ENCODE peak calls at places on chromosomes 12 and 14, in nine cellular contexts. One of them, this sample, is unnamed.

GRCh38 chr12:24020391-24021163 is 71.1 kb upstream of the SOX5 start:
- DNase-seq in Jurkat, Clone E6-1: no peak
- DNase-seq in T follicular helper cell: no peak
- DNase-seq in CD8-positive, alpha-beta memory T cell: no peak
- DNase-seq in colonic mucosa: no peak
- DNase-seq in GM04503: no peak
- DNase-seq in NCI-H2081: no peak
- DNase-seq in NCI-H1105: no peak
- DNase-seq in activated CD4-positive, CD25-positive, alpha-beta regulatory T cell: no peak
- DNase-seq in this sample: no peak

GRCh38 chr12:1093166-1093751 is 102.2 kb downstream of the ERC1 start:
- DNase-seq in T follicular helper cell: peak
- DNase-seq in Jurkat, Clone E6-1: peak
- DNase-seq in colonic mucosa: peak
- DNase-seq in GM04503: no peak
- DNase-seq in NCI-H2081: peak
- DNase-seq in activated CD4-positive, CD25-positive, alpha-beta regulatory T cell: no peak
- DNase-seq in CD8-positive, alpha-beta memory T cell: no peak
- DNase-seq in NCI-H1105: peak
- DNase-seq in this sample: peak

GRCh38 chr12:124776126-124776513 is 87.5 kb downstream of the SCARB1 start:
- DNase-seq in CD8-positive, alpha-beta memory T cell: no peak
- DNase-seq in NCI-H1105: no peak
- DNase-seq in colonic mucosa: no peak
- DNase-seq in activated CD4-positive, CD25-positive, alpha-beta regulatory T cell: no peak
- DNase-seq in GM04503: no peak
- DNase-seq in Jurkat, Clone E6-1: no peak
- DNase-seq in T follicular helper cell: no peak
- DNase-seq in NCI-H2081: no peak
- DNase-seq in this sample: no peak

GRCh38 chr12:27422697-27423096 is 23.8 kb upstream of the SMCO2 start:
- DNase-seq in Jurkat, Clone E6-1: no peak
- DNase-seq in colonic mucosa: no peak
- DNase-seq in T follicular helper cell: no peak
- DNase-seq in activated CD4-positive, CD25-positive, alpha-beta regulatory T cell: no peak
- DNase-seq in NCI-H1105: no peak
- DNase-seq in CD8-positive, alpha-beta memory T cell: no peak
- DNase-seq in GM04503: no peak
- DNase-seq in NCI-H2081: no peak
- DNase-seq in this sample: no peak

GRCh38 chr12:75938189-75938588 is 93.4 kb downstream of the PHLDA1 start:
- DNase-seq in Jurkat, Clone E6-1: no peak
- DNase-seq in NCI-H1105: no peak
- DNase-seq in activated CD4-positive, CD25-positive, alpha-beta regulatory T cell: no peak
- DNase-seq in GM04503: no peak
- DNase-seq in NCI-H2081: no peak
- DNase-seq in CD8-positive, alpha-beta memory T cell: no peak
- DNase-seq in T follicular helper cell: no peak
- DNase-seq in colonic mucosa: no peak
- DNase-seq in this sample: no peak

GRCh38 chr12:130987151-130987931 is 33.6 kb downstream of the ADGRD1 start:
- DNase-seq in activated CD4-positive, CD25-positive, alpha-beta regulatory T cell: no peak
- DNase-seq in NCI-H2081: no peak
- DNase-seq in T follicular helper cell: no peak
- DNase-seq in GM04503: no peak
- DNase-seq in colonic mucosa: no peak
- DNase-seq in CD8-positive, alpha-beta memory T cell: peak
- DNase-seq in Jurkat, Clone E6-1: no peak
- DNase-seq in NCI-H1105: no peak
- DNase-seq in this sample: no peak

GRCh38 chr12:132083731-132084641 is 60.1 kb downstream of the DDX51 start:
- DNase-seq in Jurkat, Clone E6-1: peak
- DNase-seq in colonic mucosa: peak
- DNase-seq in T follicular helper cell: peak
- DNase-seq in NCI-H1105: peak
- DNase-seq in GM04503: peak
- DNase-seq in activated CD4-positive, CD25-positive, alpha-beta regulatory T cell: peak
- DNase-seq in NCI-H2081: peak
- DNase-seq in CD8-positive, alpha-beta memory T cell: peak
- DNase-seq in this sample: peak

GRCh38 chr12:132148368-132149045 is 4.2 kb downstream of the NOC4L start:
- DNase-seq in GM04503: no peak
- DNase-seq in activated CD4-positive, CD25-positive, alpha-beta regulatory T cell: no peak
- DNase-seq in Jurkat, Clone E6-1: no peak
- DNase-seq in colonic mucosa: no peak
- DNase-seq in NCI-H1105: no peak
- DNase-seq in CD8-positive, alpha-beta memory T cell: peak
- DNase-seq in NCI-H2081: no peak
- DNase-seq in T follicular helper cell: no peak
- DNase-seq in this sample: no peak

GRCh38 chr12:129049917-129050316 is 196.6 kb downstream of the GLT1D1 start:
- DNase-seq in T follicular helper cell: no peak
- DNase-seq in activated CD4-positive, CD25-positive, alpha-beta regulatory T cell: no peak
- DNase-seq in Jurkat, Clone E6-1: peak
- DNase-seq in CD8-positive, alpha-beta memory T cell: no peak
- DNase-seq in NCI-H2081: no peak
- DNase-seq in NCI-H1105: no peak
- DNase-seq in GM04503: no peak
- DNase-seq in colonic mucosa: no peak
- DNase-seq in this sample: no peak

GRCh38 chr14:66119805-66120204 is 366.4 kb upstream of the CCDC196 start:
- DNase-seq in activated CD4-positive, CD25-positive, alpha-beta regulatory T cell: no peak
- DNase-seq in CD8-positive, alpha-beta memory T cell: no peak
- DNase-seq in NCI-H2081: no peak
- DNase-seq in Jurkat, Clone E6-1: no peak
- DNase-seq in NCI-H1105: no peak
- DNase-seq in GM04503: no peak
- DNase-seq in colonic mucosa: no peak
- DNase-seq in T follicular helper cell: no peak
- DNase-seq in this sample: no peak

GRCh38 chr14:90678420-90678819 is 137.8 kb downstream of the TTC7B start:
- DNase-seq in T follicular helper cell: no peak
- DNase-seq in colonic mucosa: no peak
- DNase-seq in Jurkat, Clone E6-1: no peak
- DNase-seq in CD8-positive, alpha-beta memory T cell: no peak
- DNase-seq in GM04503: no peak
- DNase-seq in activated CD4-positive, CD25-positive, alpha-beta regulatory T cell: no peak
- DNase-seq in NCI-H1105: no peak
- DNase-seq in NCI-H2081: no peak
- DNase-seq in this sample: no peak

GRCh38 chr14:83826838-83827237 is 1703.1 kb upstream of the FLRT2 start:
- DNase-seq in colonic mucosa: no peak
- DNase-seq in GM04503: peak
- DNase-seq in NCI-H1105: no peak
- DNase-seq in activated CD4-positive, CD25-positive, alpha-beta regulatory T cell: no peak
- DNase-seq in NCI-H2081: no peak
- DNase-seq in CD8-positive, alpha-beta memory T cell: no peak
- DNase-seq in Jurkat, Clone E6-1: no peak
- DNase-seq in T follicular helper cell: no peak
- DNase-seq in this sample: no peak

GRCh38 chr14:69539631-69540410 is 34.9 kb downstream of the CCDC177 start:
- DNase-seq in activated CD4-positive, CD25-positive, alpha-beta regulatory T cell: no peak
- DNase-seq in GM04503: peak
- DNase-seq in colonic mucosa: no peak
- DNase-seq in NCI-H2081: no peak
- DNase-seq in T follicular helper cell: no peak
- DNase-seq in CD8-positive, alpha-beta memory T cell: no peak
- DNase-seq in Jurkat, Clone E6-1: no peak
- DNase-seq in NCI-H1105: no peak
- DNase-seq in this sample: no peak

GRCh38 chr14:59507063-59507751 is 22.9 kb downstream of the JKAMP start:
- DNase-seq in T follicular helper cell: peak
- DNase-seq in CD8-positive, alpha-beta memory T cell: peak
- DNase-seq in Jurkat, Clone E6-1: peak
- DNase-seq in GM04503: peak
- DNase-seq in colonic mucosa: peak
- DNase-seq in NCI-H2081: peak
- DNase-seq in NCI-H1105: peak
- DNase-seq in activated CD4-positive, CD25-positive, alpha-beta regulatory T cell: no peak
- DNase-seq in this sample: peak

GRCh38 chr12:104505095-104505819 is 48.5 kb downstream of the CHST11 start:
- DNase-seq in colonic mucosa: no peak
- DNase-seq in NCI-H1105: peak
- DNase-seq in CD8-positive, alpha-beta memory T cell: no peak
- DNase-seq in GM04503: no peak
- DNase-seq in T follicular helper cell: no peak
- DNase-seq in NCI-H2081: peak
- DNase-seq in Jurkat, Clone E6-1: no peak
- DNase-seq in activated CD4-positive, CD25-positive, alpha-beta regulatory T cell: no peak
- DNase-seq in this sample: peak

GRCh38 chr12:20372326-20373097 is 4.2 kb downstream of the PDE3A start:
- DNase-seq in CD8-positive, alpha-beta memory T cell: no peak
- DNase-seq in colonic mucosa: no peak
- DNase-seq in Jurkat, Clone E6-1: no peak
- DNase-seq in GM04503: no peak
- DNase-seq in activated CD4-positive, CD25-positive, alpha-beta regulatory T cell: no peak
- DNase-seq in T follicular helper cell: no peak
- DNase-seq in NCI-H1105: no peak
- DNase-seq in NCI-H2081: no peak
- DNase-seq in this sample: no peak

GRCh38 chr12:5499566-5500325 is 67.8 kb downstream of the NTF3 start:
- DNase-seq in NCI-H2081: no peak
- DNase-seq in activated CD4-positive, CD25-positive, alpha-beta regulatory T cell: no peak
- DNase-seq in GM04503: peak
- DNase-seq in NCI-H1105: no peak
- DNase-seq in colonic mucosa: peak
- DNase-seq in Jurkat, Clone E6-1: no peak
- DNase-seq in T follicular helper cell: no peak
- DNase-seq in CD8-positive, alpha-beta memory T cell: no peak
- DNase-seq in this sample: no peak

GRCh38 chr12:3641428-3641883 is 111.5 kb downstream of the CRACR2A start:
- DNase-seq in CD8-positive, alpha-beta memory T cell: no peak
- DNase-seq in NCI-H2081: no peak
- DNase-seq in activated CD4-positive, CD25-positive, alpha-beta regulatory T cell: no peak
- DNase-seq in Jurkat, Clone E6-1: no peak
- DNase-seq in colonic mucosa: no peak
- DNase-seq in T follicular helper cell: no peak
- DNase-seq in NCI-H1105: no peak
- DNase-seq in GM04503: peak
- DNase-seq in this sample: no peak

GRCh38 chr12:92020983-92021664 is 124.5 kb downstream of the BTG1 start:
- DNase-seq in colonic mucosa: no peak
- DNase-seq in Jurkat, Clone E6-1: no peak
- DNase-seq in GM04503: no peak
- DNase-seq in activated CD4-positive, CD25-positive, alpha-beta regulatory T cell: no peak
- DNase-seq in CD8-positive, alpha-beta memory T cell: no peak
- DNase-seq in T follicular helper cell: no peak
- DNase-seq in NCI-H2081: no peak
- DNase-seq in NCI-H1105: no peak
- DNase-seq in this sample: no peak

GRCh38 chr14:104554088-104554607 is 25.4 kb upstream of the C14orf180 start:
- DNase-seq in T follicular helper cell: no peak
- DNase-seq in colonic mucosa: no peak
- DNase-seq in Jurkat, Clone E6-1: no peak
- DNase-seq in NCI-H1105: no peak
- DNase-seq in CD8-positive, alpha-beta memory T cell: peak
- DNase-seq in NCI-H2081: no peak
- DNase-seq in GM04503: no peak
- DNase-seq in activated CD4-positive, CD25-positive, alpha-beta regulatory T cell: no peak
- DNase-seq in this sample: no peak

GRCh38 chr14:22316473-22316872 is 272.6 kb downstream of the DAD1 start:
- DNase-seq in NCI-H1105: no peak
- DNase-seq in NCI-H2081: no peak
- DNase-seq in Jurkat, Clone E6-1: no peak
- DNase-seq in colonic mucosa: no peak
- DNase-seq in CD8-positive, alpha-beta memory T cell: no peak
- DNase-seq in T follicular helper cell: no peak
- DNase-seq in activated CD4-positive, CD25-positive, alpha-beta regulatory T cell: no peak
- DNase-seq in GM04503: no peak
- DNase-seq in this sample: no peak

GRCh38 chr14:105275267-105275946 is 25.4 kb downstream of the BRF1 start:
- DNase-seq in T follicular helper cell: no peak
- DNase-seq in colonic mucosa: no peak
- DNase-seq in GM04503: no peak
- DNase-seq in NCI-H2081: no peak
- DNase-seq in NCI-H1105: no peak
- DNase-seq in CD8-positive, alpha-beta memory T cell: no peak
- DNase-seq in Jurkat, Clone E6-1: no peak
- DNase-seq in activated CD4-positive, CD25-positive, alpha-beta regulatory T cell: no peak
- DNase-seq in this sample: no peak

This sample was measured in NCI-H510A treated with DMSO at 0.1 percent for 48 hours.